ENCODE peak calls at places on chromosome 3, in six cellular contexts. One of them, this sample, is unnamed.

GRCh38 chr3:105518806-105519418 is 152.2 kb downstream of the ALCAM start:
- DNase-seq in osteocyte: no peak
- DNase-seq in pancreas: no peak
- DNase-seq in GM10248: peak; percentile 45
- DNase-seq in CD4-positive, alpha-beta T cell: peak; percentile 3
- DNase-seq in fibroblast of lung: peak; percentile 61
- DNase-seq in this sample: peak; percentile 37

GRCh38 chr3:126858887-126859286 is 124.0 kb upstream of the PLXNA1 start:
- DNase-seq in osteocyte: peak; percentile 84
- DNase-seq in pancreas: no peak
- DNase-seq in GM10248: no peak
- DNase-seq in CD4-positive, alpha-beta T cell: no peak
- DNase-seq in fibroblast of lung: peak; percentile 95
- DNase-seq in this sample: no peak

GRCh38 chr3:169400874-169401273 is 262.6 kb downstream of the MECOM start:
- DNase-seq in osteocyte: no peak
- DNase-seq in pancreas: no peak
- DNase-seq in GM10248: no peak
- DNase-seq in CD4-positive, alpha-beta T cell: no peak
- DNase-seq in fibroblast of lung: no peak
- DNase-seq in this sample: no peak

GRCh38 chr3:128317698-128318231 is 148.9 kb downstream of the DNAJB8 start:
- DNase-seq in osteocyte: no peak
- DNase-seq in pancreas: peak; percentile 86
- DNase-seq in GM10248: no peak
- DNase-seq in CD4-positive, alpha-beta T cell: no peak
- DNase-seq in fibroblast of lung: no peak
- DNase-seq in this sample: no peak

GRCh38 chr3:51718547-51719412 is 11.9 kb downstream of the GRM2 start:
- DNase-seq in osteocyte: peak; percentile 81
- DNase-seq in pancreas: peak; percentile 75
- DNase-seq in GM10248: peak; percentile 82
- DNase-seq in CD4-positive, alpha-beta T cell: peak; percentile 16
- DNase-seq in fibroblast of lung: peak; percentile 7
- DNase-seq in this sample: peak; percentile 90

GRCh38 chr3:194170793-194171192 is 34.8 kb downstream of the HES1 start:
- DNase-seq in osteocyte: no peak
- DNase-seq in pancreas: no peak
- DNase-seq in GM10248: no peak
- DNase-seq in CD4-positive, alpha-beta T cell: no peak
- DNase-seq in fibroblast of lung: no peak
- DNase-seq in this sample: no peak

GRCh38 chr3:188188911-188189310 is 35.0 kb downstream of the LPP start:
- DNase-seq in osteocyte: no peak
- DNase-seq in pancreas: no peak
- DNase-seq in GM10248: no peak
- DNase-seq in CD4-positive, alpha-beta T cell: no peak
- DNase-seq in fibroblast of lung: no peak
- DNase-seq in this sample: no peak

GRCh38 chr3:10845839-10846656 is 30.0 kb downstream of the SLC6A11 start:
- DNase-seq in osteocyte: no peak
- DNase-seq in pancreas: no peak
- DNase-seq in GM10248: peak; percentile 27
- DNase-seq in CD4-positive, alpha-beta T cell: no peak
- DNase-seq in fibroblast of lung: no peak
- DNase-seq in this sample: no peak

GRCh38 chr3:111738238-111738637 is 120.8 kb upstream of the PHLDB2 start:
- DNase-seq in osteocyte: no peak
- DNase-seq in pancreas: no peak
- DNase-seq in GM10248: no peak
- DNase-seq in CD4-positive, alpha-beta T cell: no peak
- DNase-seq in fibroblast of lung: peak; percentile 57
- DNase-seq in this sample: no peak

GRCh38 chr3:74469151-74469550 is 145.3 kb downstream of the CNTN3 start:
- DNase-seq in osteocyte: no peak
- DNase-seq in pancreas: no peak
- DNase-seq in GM10248: no peak
- DNase-seq in CD4-positive, alpha-beta T cell: no peak
- DNase-seq in fibroblast of lung: peak; percentile 15
- DNase-seq in this sample: no peak

GRCh38 chr3:149454746-149455145 is 19.8 kb upstream of the TM4SF4 start:
- DNase-seq in osteocyte: no peak
- DNase-seq in pancreas: no peak
- DNase-seq in GM10248: no peak
- DNase-seq in CD4-positive, alpha-beta T cell: no peak
- DNase-seq in fibroblast of lung: peak; percentile 88
- DNase-seq in this sample: no peak

GRCh38 chr3:179943097-179943880 is 93.4 kb downstream of the PEX5L start:
- DNase-seq in osteocyte: no peak
- DNase-seq in pancreas: no peak
- DNase-seq in GM10248: no peak
- DNase-seq in CD4-positive, alpha-beta T cell: no peak
- DNase-seq in fibroblast of lung: peak; percentile 8
- DNase-seq in this sample: no peak

GRCh38 chr3:53243165-53243564 is 12.7 kb downstream of the TKT start:
- DNase-seq in osteocyte: peak; percentile 93
- DNase-seq in pancreas: no peak
- DNase-seq in GM10248: no peak
- DNase-seq in CD4-positive, alpha-beta T cell: no peak
- DNase-seq in fibroblast of lung: peak; percentile 65
- DNase-seq in this sample: no peak

GRCh38 chr3:27533718-27534578 is 49.8 kb upstream of the SLC4A7 start:
- DNase-seq in osteocyte: peak; percentile 91
- DNase-seq in pancreas: no peak
- DNase-seq in GM10248: peak; percentile 27
- DNase-seq in CD4-positive, alpha-beta T cell: peak; percentile 2
- DNase-seq in fibroblast of lung: peak; percentile 99
- DNase-seq in this sample: peak; percentile 51
- TF ChIP-seq CTCF in osteocyte: peak; percentile 62
- TF ChIP-seq CTCF in pancreas: no peak
- TF ChIP-seq CTCF in GM10248: no peak
- TF ChIP-seq CTCF in CD4-positive, alpha-beta T cell: no peak
- TF ChIP-seq CTCF in fibroblast of lung: peak; percentile 69
- TF ChIP-seq CTCF in this sample: no peak

GRCh38 chr3:97347780-97348179 is 416.8 kb upstream of the ARL6 start:
- DNase-seq in osteocyte: no peak
- DNase-seq in pancreas: no peak
- DNase-seq in GM10248: no peak
- DNase-seq in CD4-positive, alpha-beta T cell: no peak
- DNase-seq in fibroblast of lung: no peak
- DNase-seq in this sample: no peak
- TF ChIP-seq CTCF in osteocyte: no peak
- TF ChIP-seq CTCF in pancreas: no peak
- TF ChIP-seq CTCF in GM10248: no peak
- TF ChIP-seq CTCF in CD4-positive, alpha-beta T cell: no peak
- TF ChIP-seq CTCF in fibroblast of lung: no peak
- TF ChIP-seq CTCF in this sample: no peak

GRCh38 chr3:157135671-157136396 is 24.1 kb downstream of the CCNL1 start:
- DNase-seq in osteocyte: no peak
- DNase-seq in pancreas: no peak
- DNase-seq in GM10248: no peak
- DNase-seq in CD4-positive, alpha-beta T cell: no peak
- DNase-seq in fibroblast of lung: peak; percentile 86
- DNase-seq in this sample: no peak
- TF ChIP-seq CTCF in osteocyte: peak; percentile 18
- TF ChIP-seq CTCF in pancreas: no peak
- TF ChIP-seq CTCF in GM10248: no peak
- TF ChIP-seq CTCF in CD4-positive, alpha-beta T cell: no peak
- TF ChIP-seq CTCF in fibroblast of lung: peak; percentile 24
- TF ChIP-seq CTCF in this sample: no peak

GRCh38 chr3:142586803-142587406 is 8.4 kb upstream of the ATR start:
- DNase-seq in osteocyte: no peak
- DNase-seq in pancreas: no peak
- DNase-seq in GM10248: peak; percentile 39
- DNase-seq in CD4-positive, alpha-beta T cell: peak; percentile 6
- DNase-seq in fibroblast of lung: peak; percentile 72
- DNase-seq in this sample: peak; percentile 22
- TF ChIP-seq CTCF in osteocyte: peak; percentile 75
- TF ChIP-seq CTCF in pancreas: peak; percentile 53
- TF ChIP-seq CTCF in GM10248: peak; percentile 40
- TF ChIP-seq CTCF in CD4-positive, alpha-beta T cell: peak; percentile 66
- TF ChIP-seq CTCF in fibroblast of lung: peak; percentile 62
- TF ChIP-seq CTCF in this sample: peak; percentile 59

GRCh38 chr3:22916933-22917332 is 286.2 kb upstream of the UBE2E2 start:
- DNase-seq in osteocyte: no peak
- DNase-seq in pancreas: no peak
- DNase-seq in GM10248: no peak
- DNase-seq in CD4-positive, alpha-beta T cell: no peak
- DNase-seq in fibroblast of lung: no peak
- DNase-seq in this sample: no peak

GRCh38 chr3:22923686-22924085 is 279.4 kb upstream of the UBE2E2 start:
- DNase-seq in osteocyte: no peak
- DNase-seq in pancreas: no peak
- DNase-seq in GM10248: no peak
- DNase-seq in CD4-positive, alpha-beta T cell: no peak
- DNase-seq in fibroblast of lung: no peak
- DNase-seq in this sample: no peak

DNA sequence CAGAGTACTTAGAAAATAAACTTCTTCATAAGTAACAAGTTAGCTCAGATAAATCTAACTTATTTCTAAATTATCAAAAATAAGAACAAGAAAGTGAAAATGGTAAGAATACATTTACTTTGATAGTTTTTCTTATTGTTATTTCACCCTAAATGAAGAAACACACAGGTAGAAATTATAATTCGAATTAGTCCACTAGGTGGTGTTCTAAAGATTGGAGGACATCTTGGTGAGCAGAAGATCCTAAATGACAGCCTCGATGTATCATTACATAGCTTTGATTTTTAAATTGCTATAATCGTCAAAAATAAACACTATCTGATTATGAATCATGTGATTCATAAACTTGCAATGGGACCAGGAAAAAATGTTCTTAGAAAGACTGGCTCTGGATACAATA is 280.8 kb upstream of the UBE2E2 start:
- DNase-seq in osteocyte: no peak
- DNase-seq in pancreas: no peak
- DNase-seq in GM10248: peak; percentile 18
- DNase-seq in CD4-positive, alpha-beta T cell: no peak
- DNase-seq in fibroblast of lung: no peak
- DNase-seq in this sample: no peak
- TF ChIP-seq CTCF in osteocyte: peak; percentile 52
- TF ChIP-seq CTCF in pancreas: no peak
- TF ChIP-seq CTCF in GM10248: peak; percentile 40
- TF ChIP-seq CTCF in CD4-positive, alpha-beta T cell: no peak
- TF ChIP-seq CTCF in fibroblast of lung: peak; percentile 36
- TF ChIP-seq CTCF in this sample: no peak